ENCODE peak calls at places on chromosomes 7 and 10, in seven cellular contexts. Z, C, N, V, Q, E and S are unnamed samples.

GRCh38 chr7:155066417-155066950 is 3.6 kb upstream of the HTR5A start:
- DNase-seq in Z (no peak), C (no peak), N (no peak), V (no peak), Q (no peak), E (no peak), S (no peak)

GRCh38 chr7:89500082-89500481 is 654.2 kb upstream of the STEAP1 start:
- DNase-seq in Z (no peak), C (no peak), N (no peak), V (no peak), Q (no peak), E (no peak), S (no peak)

GRCh38 chr10:49071221-49071761 is 44.0 kb downstream of the VSTM4 start:
- DNase-seq in Z (no peak), C (no peak), N (no peak), V (no peak), Q (no peak), E (no peak), S (no peak)

GRCh38 chr10:77673086-77673485 is 35.5 kb upstream of the KCNMA1 start:
- DNase-seq in Z (no peak), C (no peak), N (no peak), V (no peak), Q (no peak), E (no peak), S (no peak)

GRCh38 chr7:47782022-47782421 is 166.2 kb downstream of the PKD1L1 start:
- DNase-seq in Z (no peak), C (no peak), N (no peak), V (no peak), Q (no peak), E (no peak), S (no peak)

GRCh38 chr10:126070815-126071214 is 174.5 kb downstream of the FANK1 start:
- DNase-seq in Z (no peak), C (no peak), N (no peak), V (no peak), Q (no peak), E (no peak), S (no peak)

GRCh38 chr10:126191192-126191591 is 197.1 kb downstream of the ADAM12 start:
- DNase-seq in Z (no peak), C (no peak), N (no peak), V (peak; percentile 35), Q (no peak), E (no peak), S (peak; percentile 27)

GRCh38 chr7:21526007-21526406 is 16.8 kb upstream of the DNAH11 start:
- DNase-seq in Z (no peak), C (no peak), N (no peak), V (no peak), Q (no peak), E (no peak), S (peak; percentile 26)

GRCh38 chr10:33134011-33134751 is 176.2 kb upstream of the ITGB1 start:
- DNase-seq in Z (peak; percentile 47), C (no peak), N (peak; percentile 91), V (no peak), Q (peak; percentile 70), E (no peak), S (no peak)

GRCh38 chr7:90897961-90898469 is 301.9 kb downstream of the CDK14 start:
- DNase-seq in Z (no peak), C (no peak), N (no peak), V (no peak), Q (no peak), E (no peak), S (no peak)

GRCh38 chr10:110820321-110820814 is 51.4 kb upstream of the PDCD4 start:
- DNase-seq in Z (no peak), C (no peak), N (no peak), V (no peak), Q (no peak), E (peak; percentile 81), S (no peak)

GRCh38 chr7:55409474-55410225 is 44.5 kb downstream of the LANCL2 start:
- DNase-seq in Z (no peak), C (no peak), N (no peak), V (no peak), Q (no peak), E (no peak), S (no peak)

GRCh38 chr7:128450409-128450808 is 5.3 kb upstream of the HILPDA start:
- DNase-seq in Z (no peak), C (no peak), N (no peak), V (no peak), Q (no peak), E (no peak), S (no peak)

GRCh38 chr7:80481196-80481884 is 30.5 kb downstream of the GNAT3 start:
- DNase-seq in Z (no peak), C (no peak), N (no peak), V (no peak), Q (no peak), E (no peak), S (no peak)

GRCh38 chr7:139861794-139862193 is 32.7 kb downstream of the TBXAS1 start:
- DNase-seq in Z (no peak), C (no peak), N (no peak), V (no peak), Q (no peak), E (no peak), S (peak; percentile 39)

GRCh38 chr10:79178614-79179403 is 110.0 kb downstream of the ZMIZ1 start:
- DNase-seq in Z (no peak), C (no peak), N (no peak), V (peak; percentile 79), Q (no peak), E (no peak), S (peak; percentile 88)

GRCh38 chr10:102616071-102616770 is 28.1 kb upstream of the TRIM8 start:
- DNase-seq in Z (no peak), C (no peak), N (no peak), V (peak; percentile 89), Q (no peak), E (peak; percentile 74), S (peak; percentile 15)

GRCh38 chr10:120462018-120462682 is 5.1 kb downstream of the PLPP4 start:
- DNase-seq in Z (no peak), C (no peak), N (no peak), V (no peak), Q (no peak), E (no peak), S (no peak)

GRCh38 chr10:12470719-12471118 is 121.4 kb downstream of the CAMK1D start:
- DNase-seq in Z (no peak), C (no peak), N (no peak), V (no peak), Q (no peak), E (peak; percentile 12), S (no peak)

GRCh38 chr10:42975558-42976352 is 101.1 kb upstream of the RET start:
- DNase-seq in Z (no peak), C (no peak), N (no peak), V (peak; percentile 33), Q (no peak), E (peak; percentile 73), S (no peak)

GRCh38 chr7:110375068-110375467 is 715.9 kb upstream of the LRRN3 start:
- DNase-seq in Z (no peak), C (no peak), N (no peak), V (no peak), Q (no peak), E (no peak), S (peak; percentile 76)

GRCh38 chr7:133364959-133365680 is 112.2 kb downstream of the EXOC4 start:
- DNase-seq in Z (no peak), C (no peak), N (no peak), V (no peak), Q (no peak), E (no peak), S (no peak)

GRCh38 chr10:30529373-30529998 is 95.5 kb downstream of the MAP3K8 start:
- DNase-seq in Z (peak; percentile 70), C (peak; percentile 51), N (no peak), V (no peak), Q (peak; percentile 82), E (peak; percentile 84), S (no peak)

GRCh38 chr7:111855161-111855841 is 293.0 kb upstream of the IMMP2L start:
- DNase-seq in Z (no peak), C (no peak), N (peak; percentile 27), V (peak; percentile 54), Q (no peak), E (no peak), S (peak; percentile 73)

GRCh38 chr7:116354546-116355422 is 144.4 kb downstream of the TES start:
- DNase-seq in Z (no peak), C (no peak), N (peak; percentile 84), V (no peak), Q (no peak), E (peak; percentile 81), S (no peak)

GRCh38 chr7:50553973-50554372 is 11.2 kb downstream of the DDC start:
- DNase-seq in Z (no peak), C (no peak), N (no peak), V (no peak), Q (no peak), E (no peak), S (no peak)

GRCh38 chr7:16114633-16115032 is 306.7 kb downstream of the CRPPA start:
- DNase-seq in Z (no peak), C (no peak), N (peak; percentile 34), V (no peak), Q (no peak), E (no peak), S (peak; percentile 40)

GRCh38 chr7:95723583-95724180 is 48.7 kb upstream of the DYNC1I1 start:
- DNase-seq in Z (no peak), C (no peak), N (peak; percentile 56), V (peak; percentile 67), Q (no peak), E (no peak), S (peak; percentile 78)

GRCh38 chr7:725223-726005 is 1.1 kb upstream of the DNAAF5 start:
- DNase-seq in Z (no peak), C (no peak), N (no peak), V (no peak), Q (no peak), E (no peak), S (no peak)

GRCh38 chr10:84205049-84205852 is 10.9 kb downstream of the CDHR1 start:
- DNase-seq in Z (peak; percentile 24), C (peak; percentile 19), N (peak; percentile 40), V (peak; percentile 83), Q (peak; percentile 80), E (no peak), S (peak; percentile 78)

GRCh38 chr10:86413046-86413728 is 46.6 kb upstream of the GRID1 start:
- DNase-seq in Z (no peak), C (no peak), N (no peak), V (no peak), Q (no peak), E (no peak), S (no peak)